ENCODE peak calls at places on chromosomes 6 and 20, in four cellular contexts. One of them, this sample, is unnamed.

GRCh38 chr6:31546339-31546961 is at the start of gene ATP6V1G2:
- DNase-seq in H7: peak
- DNase-seq in fibroblast of lung: peak
- DNase-seq in body of pancreas: peak
- DNase-seq in this sample: peak

GRCh38 chr6:168603234-168603633 is 162.2 kb downstream of the SMOC2 start:
- DNase-seq in body of pancreas: no peak
- DNase-seq in H7: no peak
- DNase-seq in fibroblast of lung: no peak
- DNase-seq in this sample: no peak

GRCh38 chr6:2396292-2396691 is 150.9 kb upstream of the GMDS start:
- DNase-seq in body of pancreas: no peak
- DNase-seq in fibroblast of lung: no peak
- DNase-seq in H7: peak
- DNase-seq in this sample: no peak

GRCh38 chr6:5941188-5941587 is 65.5 kb downstream of the NRN1 start:
- DNase-seq in fibroblast of lung: peak
- DNase-seq in body of pancreas: no peak
- DNase-seq in H7: no peak
- DNase-seq in this sample: no peak

GRCh38 chr6:87772597-87773530 is 70.8 kb upstream of the AKIRIN2 start:
- DNase-seq in body of pancreas: peak
- DNase-seq in fibroblast of lung: peak
- DNase-seq in H7: no peak
- DNase-seq in this sample: no peak

GRCh38 chr20:23662276-23662870 is 24.6 kb upstream of the CST3 start:
- DNase-seq in fibroblast of lung: no peak
- DNase-seq in body of pancreas: no peak
- DNase-seq in H7: no peak
- DNase-seq in this sample: no peak

GRCh38 chr6:21826031-21826430 is 232.5 kb downstream of the SOX4 start:
- DNase-seq in H7: no peak
- DNase-seq in fibroblast of lung: peak
- DNase-seq in body of pancreas: no peak
- DNase-seq in this sample: no peak

GRCh38 chr6:113047932-113048331 is 700.8 kb downstream of the RFPL4B start:
- DNase-seq in fibroblast of lung: peak
- DNase-seq in body of pancreas: no peak
- DNase-seq in H7: no peak
- DNase-seq in this sample: no peak

GRCh38 chr20:50682065-50682464 is 9.3 kb downstream of the RIPOR3 start:
- DNase-seq in body of pancreas: no peak
- DNase-seq in fibroblast of lung: no peak
- DNase-seq in H7: no peak
- DNase-seq in this sample: no peak

GRCh38 chr20:21029356-21029755 is 76.8 kb downstream of the LINC00237 start:
- DNase-seq in body of pancreas: no peak
- DNase-seq in H7: no peak
- DNase-seq in fibroblast of lung: no peak
- DNase-seq in this sample: no peak

GRCh38 chr6:117143647-117144046 is 121.7 kb upstream of the VGLL2 start:
- DNase-seq in fibroblast of lung: no peak
- DNase-seq in H7: no peak
- DNase-seq in body of pancreas: no peak
- DNase-seq in this sample: no peak

GRCh38 chr6:6008648-6009421 is 2.1 kb upstream of the NRN1 start:
- DNase-seq in body of pancreas: peak
- DNase-seq in H7: peak
- DNase-seq in fibroblast of lung: no peak
- DNase-seq in this sample: no peak

GRCh38 chr6:6588064-6588923 is at the start of gene LY86:
- DNase-seq in H7: no peak
- DNase-seq in body of pancreas: no peak
- DNase-seq in fibroblast of lung: no peak
- DNase-seq in this sample: no peak

GRCh38 chr20:44810391-44811149 is at the start of gene RIMS4:
- DNase-seq in body of pancreas: no peak
- DNase-seq in H7: peak
- DNase-seq in fibroblast of lung: no peak
- DNase-seq in this sample: no peak

GRCh38 chr20:16368645-16369292 is 204.5 kb downstream of the KIF16B start:
- DNase-seq in H7: peak
- DNase-seq in fibroblast of lung: peak
- DNase-seq in body of pancreas: peak
- DNase-seq in this sample: no peak

GRCh38 chr6:102051720-102052119 is 658.2 kb downstream of the GRIK2 start:
- DNase-seq in fibroblast of lung: no peak
- DNase-seq in body of pancreas: no peak
- DNase-seq in H7: no peak
- DNase-seq in this sample: no peak

GRCh38 chr6:71289039-71289801 is 609 bp downstream of the OGFRL1 start:
- DNase-seq in H7: peak
- DNase-seq in body of pancreas: peak
- DNase-seq in fibroblast of lung: peak
- DNase-seq in this sample: no peak

GRCh38 chr6:157575436-157576145 is 194.6 kb downstream of the ZDHHC14 start:
- DNase-seq in body of pancreas: no peak
- DNase-seq in fibroblast of lung: no peak
- DNase-seq in H7: peak
- DNase-seq in this sample: no peak

GRCh38 chr6:159966339-159966738 is 2.5 kb upstream of the IGF2R start:
- DNase-seq in body of pancreas: no peak
- DNase-seq in fibroblast of lung: no peak
- DNase-seq in H7: no peak
- DNase-seq in this sample: no peak

GRCh38 chr6:27531772-27532459 is 59.0 kb upstream of the ZNF184 start:
- DNase-seq in body of pancreas: no peak
- DNase-seq in fibroblast of lung: no peak
- DNase-seq in H7: no peak
- DNase-seq in this sample: no peak

GRCh38 chr6:3227363-3228045 is at the start of gene TUBB2B:
- DNase-seq in H7: peak
- DNase-seq in fibroblast of lung: peak
- DNase-seq in body of pancreas: peak
- DNase-seq in this sample: no peak

GRCh38 chr20:22590662-22591061 is 6.3 kb upstream of the FOXA2 start:
- DNase-seq in body of pancreas: no peak
- DNase-seq in fibroblast of lung: no peak
- DNase-seq in H7: peak
- DNase-seq in this sample: no peak

This sample was measured in iPS DF 6.9.